ENCODE peak calls at places on chromosomes 5 and 9, in five cellular contexts. L, A, G, H and X are unnamed samples.

GRCh38 chr9:123344273-123345096 is 11.5 kb upstream of the CRB2 start:
- DNase-seq in L (no peak), A (no peak), G (no peak), H (no peak), X (no peak)

GRCh38 chr5:123051206-123051605 is 14.7 kb upstream of the PPIC start:
- DNase-seq in L (no peak), A (no peak), G (no peak), H (no peak), X (no peak)

GRCh38 chr9:134316444-134317160 is 9.7 kb upstream of the RXRA start:
- DNase-seq in L (no peak), A (peak; percentile 74), G (no peak), H (no peak), X (no peak)

GRCh38 chr5:96662725-96663513 is 743 bp downstream of the CAST start:
- DNase-seq in L (peak; percentile 91), A (peak; percentile 98), G (peak; percentile 84), H (peak; percentile 98), X (peak; percentile 97)

GRCh38 chr9:2228641-2229040 is 213.5 kb downstream of the SMARCA2 start:
- DNase-seq in L (no peak), A (no peak), G (no peak), H (no peak), X (no peak)

GRCh38 chr5:180334176-180334575 is 19.0 kb downstream of the GFPT2 start:
- DNase-seq in L (no peak), A (peak; percentile 46), G (no peak), H (no peak), X (no peak)

GRCh38 chr5:103101079-103101732 is 18.7 kb downstream of the GIN1 start:
- DNase-seq in L (no peak), A (no peak), G (no peak), H (no peak), X (no peak)

GRCh38 chr9:85269811-85270210 is 471.9 kb downstream of the AGTPBP1 start:
- DNase-seq in L (no peak), A (no peak), G (no peak), H (no peak), X (no peak)

GRCh38 chr9:28951945-28952344 is 1378.7 kb upstream of the C9orf72 start:
- DNase-seq in L (no peak), A (no peak), G (no peak), H (no peak), X (no peak)

GRCh38 chr5:179765400-179765799 is 28.4 kb upstream of the LTC4S start:
- DNase-seq in L (no peak), A (peak; percentile 63), G (no peak), H (no peak), X (no peak)

GRCh38 chr5:15691536-15691935 is 191.6 kb downstream of the FBXL7 start:
- DNase-seq in L (no peak), A (no peak), G (no peak), H (no peak), X (no peak)

GRCh38 chr9:98117984-98118639 is 910 bp downstream of the TRIM14 start:
- DNase-seq in L (no peak), A (no peak), G (peak; percentile 40), H (no peak), X (peak; percentile 84)

GRCh38 chr9:98124637-98125426 is 5.8 kb upstream of the TRIM14 start:
- DNase-seq in L (no peak), A (no peak), G (no peak), H (no peak), X (no peak)

GRCh38 chr9:98121096-98121495 is 2.1 kb upstream of the TRIM14 start:
- DNase-seq in L (peak; percentile 71), A (no peak), G (no peak), H (no peak), X (peak; percentile 68)

GRCh38 chr9:98120476-98120875 is 1.5 kb upstream of the TRIM14 start:
- DNase-seq in L (no peak), A (no peak), G (no peak), H (no peak), X (peak; percentile 57)

DNA sequence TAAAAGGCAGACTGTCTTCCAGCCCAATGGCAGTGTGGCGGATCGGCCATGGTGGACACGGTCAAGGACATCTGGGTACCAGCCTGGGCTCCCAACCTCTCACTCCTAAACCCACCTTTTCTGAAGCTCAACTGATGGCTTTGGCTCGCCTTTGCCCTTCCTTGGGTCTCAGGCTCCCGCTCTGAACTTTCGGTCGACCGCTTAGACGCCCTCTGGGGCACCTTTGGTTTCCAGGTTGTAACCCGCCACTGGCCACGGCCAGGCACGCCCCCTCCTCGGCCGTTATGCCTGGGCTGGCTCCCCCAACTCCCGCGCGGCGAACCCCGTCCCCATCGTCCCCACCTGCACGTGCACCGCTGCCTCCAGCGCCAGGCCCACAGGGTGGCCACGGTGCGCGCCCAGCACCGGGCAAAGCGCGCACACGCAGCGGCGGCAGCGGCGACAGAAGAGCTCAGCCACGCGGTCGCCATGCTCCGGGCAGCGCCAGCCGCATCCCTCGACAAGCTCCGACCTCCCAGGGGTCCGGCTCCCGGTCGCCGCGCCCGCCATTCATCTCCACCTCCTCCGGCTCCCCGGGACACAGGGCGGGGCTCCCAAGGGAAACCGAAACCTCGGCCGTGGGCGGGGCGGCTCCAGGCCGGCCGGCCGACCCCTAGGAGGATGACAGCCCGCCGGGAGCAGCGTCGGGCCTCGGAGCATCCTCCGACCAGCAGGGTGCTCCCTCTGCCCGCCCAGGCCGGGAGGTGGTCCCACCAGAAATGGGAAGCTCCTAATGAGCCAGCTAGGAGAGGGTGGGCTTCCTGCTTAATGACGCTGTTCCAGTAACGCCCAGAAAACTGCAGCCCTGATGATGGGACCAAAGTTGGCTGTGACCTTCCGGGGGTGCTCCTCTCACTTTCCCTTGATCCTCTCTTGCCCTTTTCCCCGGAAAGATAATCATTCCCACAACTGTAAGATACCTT is at the start of gene TRIM14:
- DNase-seq in L (peak; percentile 29), A (peak; percentile 94), G (peak; percentile 84), H (no peak), X (peak; percentile 85)
- H3K4me1 ChIP-seq in L (no peaks in the 10 kb centered on the region), A (peaks cover 71% of the 10 kb centered on the region), G (no peaks in the 10 kb centered on the region), H (peaks cover 27% of the 10 kb centered on the region), X (peaks cover 36% of the 10 kb centered on the region)

GRCh38 chr5:56177134-56177533 is 56.0 kb downstream of the ANKRD55 start:
- DNase-seq in L (no peak), A (no peak), G (no peak), H (no peak), X (no peak)

GRCh38 chr5:56178823-56179222 is 54.3 kb downstream of the ANKRD55 start:
- DNase-seq in L (no peak), A (no peak), G (no peak), H (no peak), X (no peak)

GRCh38 chr5:56175465-56175864 is 57.7 kb downstream of the ANKRD55 start:
- DNase-seq in L (no peak), A (no peak), G (peak; percentile 62), H (no peak), X (no peak)

GRCh38 chr5:56175028-56175427 is 58.1 kb downstream of the ANKRD55 start:
- DNase-seq in L (no peak), A (no peak), G (no peak), H (no peak), X (no peak)

DNA sequence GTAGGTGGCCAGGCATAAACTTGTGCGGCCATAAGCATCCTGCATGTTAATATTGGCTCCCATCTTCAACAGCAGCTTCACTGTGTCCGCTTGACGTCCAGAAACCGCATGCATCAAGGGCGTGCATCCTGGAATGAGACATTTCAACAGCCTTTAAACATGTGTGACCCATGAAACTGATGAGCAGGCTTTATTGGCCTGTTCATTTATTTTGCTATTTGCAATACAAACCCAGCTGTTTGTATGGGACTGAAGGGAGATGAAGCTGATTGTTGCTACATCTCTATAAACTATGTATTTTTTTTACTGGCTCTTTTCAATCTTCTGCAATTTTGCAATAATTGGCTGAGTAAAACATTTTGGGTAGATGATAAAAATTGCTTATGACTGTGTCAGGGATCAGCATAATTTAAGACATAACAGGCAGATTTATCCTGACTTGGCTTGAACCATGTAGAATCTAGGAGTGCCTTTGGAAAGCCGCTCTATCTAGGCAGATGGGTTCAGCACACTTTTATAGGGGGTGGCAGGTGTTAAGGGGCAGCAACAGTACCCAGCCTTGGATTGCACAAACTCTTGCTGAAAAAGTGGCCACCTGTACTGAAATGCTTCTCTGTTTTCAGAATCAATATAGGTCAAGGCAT is 56.9 kb downstream of the ANKRD55 start:
- DNase-seq in L (no peak), A (no peak), G (no peak), H (no peak), X (no peak)
- TF ChIP-seq POLR2AphosphoS5 in L (peak; percentile 7), A (no peak), G (no peak), H (no peak), X (peak; percentile 68)

DNA sequence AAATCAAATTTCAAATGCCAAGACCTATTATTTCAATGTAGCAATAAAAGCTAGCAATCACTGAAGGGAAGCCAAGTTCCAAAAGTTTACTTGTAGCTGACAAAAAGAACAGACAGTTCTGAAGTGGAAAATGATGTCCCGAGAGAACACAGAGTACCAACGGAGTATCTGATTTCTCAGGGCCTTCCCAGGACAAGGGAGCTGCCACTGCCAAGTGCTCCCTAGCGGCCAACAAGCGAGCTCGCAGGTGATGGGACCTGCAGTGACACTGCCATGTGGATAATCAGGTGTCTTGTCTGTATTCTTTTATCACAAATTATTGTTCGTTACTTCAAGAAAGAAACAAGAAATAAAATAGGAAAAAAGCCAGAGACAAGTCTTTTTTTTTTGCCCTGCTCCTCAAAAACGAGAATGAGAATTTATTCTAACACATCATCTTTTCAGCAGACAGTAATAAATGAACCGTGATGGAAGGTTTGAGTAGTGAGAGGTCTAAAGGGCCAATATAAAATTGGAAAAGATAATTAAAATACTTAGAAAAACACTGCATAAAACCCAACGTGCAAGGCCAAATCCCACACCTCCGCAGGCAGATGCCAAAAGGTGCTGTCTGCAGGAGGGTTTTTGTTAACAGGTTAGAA is 159.4 kb downstream of the MYO10 start:
- DNase-seq in L (peak; percentile 64), A (no peak), G (peak; percentile 79), H (no peak), X (no peak)
- TF ChIP-seq CTCF in L (no peak), A (no peak), G (peak; percentile 74), H (peak; percentile 13), X (no peak)

GRCh38 chr5:141484499-141485304 is at the start of gene PCDHGC4:
- DNase-seq in L (no peak), A (no peak), G (peak; percentile 91), H (no peak), X (no peak)
- H3K4me1 ChIP-seq in L (no peaks in the 10 kb centered on the region), A (peaks cover 21% of the 10 kb centered on the region), G (peaks cover 31% of the 10 kb centered on the region), H (peaks cover 77% of the 10 kb centered on the region), X (peaks cover 8% of the 10 kb centered on the region)

DNA sequence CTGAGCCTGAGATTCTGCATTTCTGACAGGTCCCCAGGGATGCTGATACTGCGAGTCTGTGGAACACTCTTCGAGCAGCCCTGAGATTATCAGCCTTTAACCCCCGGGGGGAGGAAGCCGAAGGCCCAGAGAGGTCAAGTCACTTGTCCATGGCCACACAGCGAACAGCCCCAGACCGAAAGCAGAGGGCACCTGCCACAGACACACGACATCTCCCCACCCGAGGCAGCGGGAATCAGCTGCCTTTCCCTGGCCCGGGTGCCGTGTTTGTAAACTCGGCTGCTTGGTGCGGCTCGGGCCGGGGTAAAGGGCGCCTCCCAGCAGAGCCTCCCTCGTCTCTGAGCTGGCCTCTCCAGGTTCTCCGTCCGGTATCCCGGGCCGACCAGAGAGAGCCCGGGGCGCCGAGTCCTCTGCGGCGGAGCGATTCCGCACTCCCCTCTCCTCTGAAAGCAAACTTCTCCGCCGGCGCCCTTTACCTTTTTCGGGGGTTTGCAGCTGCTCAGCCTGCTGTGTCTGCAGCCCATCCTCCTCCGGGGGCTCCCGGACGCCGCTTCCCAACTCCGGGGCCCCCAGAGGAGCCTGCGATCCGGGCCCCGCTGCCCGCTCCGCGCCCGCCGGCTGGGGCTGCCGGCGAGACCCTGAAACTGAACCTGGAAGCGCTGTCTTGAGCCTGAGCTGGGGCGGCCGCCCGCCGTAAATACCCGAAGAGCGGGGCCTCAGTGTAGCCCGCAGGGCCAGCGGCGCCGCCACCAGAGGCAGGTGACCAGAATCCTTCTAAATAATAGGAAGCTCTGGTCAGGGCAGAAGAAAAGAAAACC is at the start of gene CCDC69:
- DNase-seq in L (peak; percentile 49), A (peak; percentile 93), G (peak; percentile 88), H (no peak), X (peak; percentile 81)
- TF ChIP-seq POLR2AphosphoS5 in L (no peak), A (peak; percentile 92), G (peak; percentile 74), H (peak; percentile 88), X (peak; percentile 76)